ENCODE peak calls at places on chromosomes 11 and 22, in six cellular contexts. I, U, F, X, L and R are unnamed samples. For H3K4me1, the result is how much of the 10 kb centered on the place peaks cover.

GRCh38 chr11:93653080-93653479 is 8.4 kb upstream of the CEP295 start:
- DNase-seq in I (no peak), U (no peak), F (no peak), X (no peak), L (no peak), R (no peak)

GRCh38 chr11:96196074-96196787 is 146.8 kb downstream of the MAML2 start:
- DNase-seq in I (no peak), U (no peak), F (no peak), X (no peak), L (no peak), R (no peak)

GRCh38 chr11:120566176-120566575 is 54.6 kb downstream of the GRIK4 start:
- DNase-seq in I (no peak), U (no peak), F (no peak), X (no peak), L (peak), R (no peak)

GRCh38 chr11:117819096-117820040 is 5.2 kb downstream of the FXYD2 start:
- DNase-seq in I (no peak), U (peak), F (peak), X (peak), L (peak), R (no peak)

GRCh38 chr22:37739000-37739399 is 42.2 kb downstream of the TRIOBP start:
- DNase-seq in I (no peak), U (peak), F (no peak), X (no peak), L (peak), R (no peak)

GRCh38 chr11:122258446-122258994 is 142.5 kb upstream of the BLID start:
- DNase-seq in I (no peak), U (no peak), F (no peak), X (no peak), L (no peak), R (no peak)

GRCh38 chr22:29000225-29000556 is 61.4 kb downstream of the C22orf31 start:
- DNase-seq in I (no peak), U (no peak), F (no peak), X (no peak), L (no peak), R (no peak)

GRCh38 chr11:128342511-128343133 is 244.7 kb downstream of the ETS1 start:
- DNase-seq in I (peak), U (peak), F (peak), X (no peak), L (peak), R (no peak)

GRCh38 chr11:100810666-100811065 is 123.6 kb downstream of the ARHGAP42 start:
- DNase-seq in I (no peak), U (no peak), F (no peak), X (no peak), L (no peak), R (no peak)

GRCh38 chr11:81744336-81745116 is 989.1 kb downstream of the FAM181B start:
- DNase-seq in I (no peak), U (no peak), F (no peak), X (no peak), L (no peak), R (no peak)

GRCh38 chr11:127919206-127920000 is 668.0 kb downstream of the ETS1 start:
- DNase-seq in I (no peak), U (no peak), F (no peak), X (no peak), L (peak), R (no peak)

GRCh38 chr22:19092725-19093124 is 29.5 kb downstream of the DGCR2 start:
- DNase-seq in I (no peak), U (no peak), F (no peak), X (no peak), L (no peak), R (no peak)

GRCh38 chr22:31621507-31622160 is 40.4 kb downstream of the PISD start:
- DNase-seq in I (no peak), U (no peak), F (no peak), X (no peak), L (no peak), R (no peak)

GRCh38 chr22:50313600-50313999 is 6.2 kb upstream of the PLXNB2 start:
- DNase-seq in I (no peak), U (no peak), F (peak), X (no peak), L (no peak), R (no peak)

GRCh38 chr22:36088292-36088691 is 59.7 kb upstream of the RBFOX2 start:
- DNase-seq in I (no peak), U (no peak), F (no peak), X (no peak), L (no peak), R (no peak)

GRCh38 chr11:11574373-11574772 is 47.4 kb downstream of the GALNT18 start:
- DNase-seq in I (no peak), U (no peak), F (no peak), X (no peak), L (no peak), R (no peak)

GRCh38 chr22:44746836-44747519 is 5.4 kb upstream of the ARHGAP8 start:
- DNase-seq in I (no peak), U (peak), F (no peak), X (peak), L (peak), R (no peak)

GRCh38 chr11:66845143-66845875 is 2.1 kb downstream of the RCE1 start:
- DNase-seq in I (peak), U (peak), F (no peak), X (no peak), L (no peak), R (no peak)

GRCh38 chr11:14537134-14537599 is 17.0 kb upstream of the PSMA1 start:
- DNase-seq in I (no peak), U (peak), F (no peak), X (peak), L (peak), R (no peak)

GRCh38 chr22:46646531-46647211 is 26.5 kb downstream of the GRAMD4 start:
- DNase-seq in I (peak), U (no peak), F (no peak), X (no peak), L (no peak), R (no peak)

GRCh38 chr11:19633276-19633675 is 79.4 kb upstream of the NAV2 start:
- DNase-seq in I (no peak), U (peak), F (peak), X (peak), L (no peak), R (no peak)

GRCh38 chr11:45484326-45484725 is 181.1 kb downstream of the CHST1 start:
- DNase-seq in I (no peak), U (no peak), F (no peak), X (no peak), L (no peak), R (no peak)

GRCh38 chr11:4018641-4019040 is 76.0 kb upstream of the RRM1 start:
- DNase-seq in I (no peak), U (no peak), F (no peak), X (no peak), L (no peak), R (no peak)

GRCh38 chr11:110759972-110760381 is 47.7 kb upstream of the ARHGAP20 start:
- DNase-seq in I (peak), U (no peak), F (no peak), X (no peak), L (peak), R (no peak)

GRCh38 chr22:22753526-22754267 is 109.3 kb downstream of the GGTLC2 start:
- DNase-seq in I (peak), U (peak), F (peak), X (peak), L (peak), R (no peak)

GRCh38 chr11:16881074-16881709 is 133.0 kb downstream of the PLEKHA7 start:
- DNase-seq in I (peak), U (peak), F (peak), X (peak), L (peak), R (peak)

GRCh38 chr11:114280696-114281095 is 15.5 kb upstream of the NNMT start:
- DNase-seq in I (peak), U (peak), F (peak), X (peak), L (peak), R (no peak)

GRCh38 chr22:38172489-38173155 is 9.0 kb downstream of the PLA2G6 start:
- DNase-seq in I (peak), U (peak), F (peak), X (peak), L (peak), R (peak)

GRCh38 chr11:74055938-74056337 is 47.1 kb upstream of the UCP3 start:
- DNase-seq in I (no peak), U (no peak), F (no peak), X (no peak), L (peak), R (no peak)

DNA sequence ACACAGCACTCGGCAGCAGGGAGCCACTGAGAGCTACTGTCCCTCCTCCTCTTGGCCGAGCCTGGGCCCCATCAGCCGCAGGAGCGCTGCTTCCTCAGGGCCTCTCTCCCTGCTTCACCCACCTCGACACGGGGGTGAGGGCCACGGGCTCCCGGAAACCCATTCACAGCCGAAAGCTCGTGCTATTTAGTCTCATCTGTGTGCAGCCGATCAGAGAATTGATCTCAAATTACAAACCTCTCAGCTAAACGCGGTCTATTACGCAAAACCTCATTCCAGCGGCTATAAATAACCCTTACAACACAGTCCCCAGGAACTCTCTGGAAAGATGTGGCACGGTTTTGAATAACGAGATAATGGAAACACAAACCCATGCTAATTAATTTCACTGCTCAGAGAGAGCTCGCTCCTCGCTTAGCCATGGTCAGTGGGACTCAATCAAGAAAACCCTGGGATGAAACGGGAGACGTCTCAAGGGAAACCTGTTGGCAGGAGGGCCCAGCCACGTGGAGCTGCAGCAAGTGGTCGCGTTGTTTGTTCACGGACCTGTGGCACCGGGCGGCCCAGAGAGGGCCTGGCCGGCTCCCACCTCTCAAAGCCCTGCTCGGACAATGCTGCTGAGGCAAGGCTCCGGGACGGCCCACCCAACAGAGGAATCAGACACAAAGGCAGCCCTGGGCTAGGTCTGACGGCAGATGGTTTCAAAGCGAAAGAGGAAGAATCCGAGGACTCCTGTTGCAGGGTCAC is 210.4 kb downstream of the CTTN start:
- DNase-seq in I (no peak), U (no peak), F (no peak), X (no peak), L (peak), R (no peak)
- H3K4me3 ChIP-seq in I (no peak), U (no peak), F (no peak), X (no peak), L (no peak), R (no peak)

DNA sequence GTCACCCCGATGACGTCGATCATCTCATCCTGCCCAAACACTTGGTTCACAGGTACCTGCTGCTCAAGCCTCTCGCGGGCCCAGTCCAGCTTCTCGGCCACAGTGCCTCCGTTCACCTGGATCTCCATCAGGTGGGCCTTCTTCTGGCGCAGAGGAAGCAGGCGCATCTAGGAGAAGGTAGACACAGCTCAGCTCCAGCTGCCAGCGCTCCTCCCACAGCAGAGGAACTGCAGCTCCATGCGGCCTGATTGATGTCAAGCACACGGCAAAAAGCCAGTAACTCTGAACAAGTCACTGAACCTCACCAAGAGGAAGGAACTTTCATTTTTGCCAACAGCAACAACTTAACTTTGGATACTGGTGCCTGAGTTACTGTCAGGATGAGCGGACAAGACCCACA is 4.0 kb downstream of the RPL3 start:
- DNase-seq in I (peak), U (peak), F (no peak), X (peak), L (no peak), R (no peak)
- H3K4me1 ChIP-seq in I (under half), U (half or more), F (half or more), X (under half), L (under half), R (under half)

GRCh38 chr22:47929073-47929472 is 1166.6 kb downstream of the TBC1D22A start:
- DNase-seq in I (no peak), U (no peak), F (no peak), X (no peak), L (no peak), R (no peak)
- TF ChIP-seq CTCF in I (no peak), U (no peak), F (no peak), X (no peak), L (no peak), R (no peak)

GRCh38 chr11:124751391-124751740 is 689 bp downstream of the VSIG2 start:
- DNase-seq in I (no peak), U (no peak), F (no peak), X (no peak), L (no peak), R (no peak)

GRCh38 chr11:124753624-124754023 is 1.6 kb upstream of the VSIG2 start:
- DNase-seq in I (no peak), U (no peak), F (no peak), X (no peak), L (no peak), R (no peak)

GRCh38 chr11:124751741-124752470 is at the start of gene VSIG2:
- DNase-seq in I (peak), U (no peak), F (no peak), X (no peak), L (no peak), R (no peak)

GRCh38 chr11:124753207-124753606 is 1.2 kb upstream of the VSIG2 start:
- DNase-seq in I (no peak), U (no peak), F (no peak), X (no peak), L (no peak), R (no peak)

DNA sequence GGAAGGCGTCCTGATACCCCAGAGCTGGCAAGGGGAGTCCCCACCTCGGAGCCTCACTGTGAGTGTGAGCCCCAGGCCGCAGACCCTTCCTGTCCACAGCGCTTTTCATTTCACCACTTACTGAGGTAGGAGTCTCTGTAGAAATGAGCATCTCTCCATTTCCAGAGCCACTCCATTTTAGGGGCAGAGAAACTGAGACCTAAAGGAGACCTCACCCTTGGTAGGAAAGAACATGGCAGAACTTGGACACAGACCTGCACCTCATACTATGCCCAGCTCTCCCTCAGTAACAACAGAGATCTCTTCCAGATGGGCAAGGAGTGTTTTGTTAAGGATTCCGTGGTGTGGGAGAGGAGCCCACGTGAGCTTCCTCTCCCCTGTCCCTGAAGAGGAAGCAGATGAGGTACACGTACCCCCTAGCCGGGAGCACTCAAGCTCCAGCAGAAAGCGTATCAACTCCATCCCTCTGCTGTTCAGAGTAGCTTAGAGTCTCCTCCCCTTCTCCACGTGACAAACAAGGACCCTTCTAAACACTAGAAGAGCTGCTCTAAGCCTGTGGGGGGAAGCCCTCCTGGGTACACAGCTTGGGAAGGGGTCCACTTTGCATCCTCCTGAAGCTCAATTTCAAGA is 531 bp upstream of the VSIG2 start:
- DNase-seq in I (no peak), U (no peak), F (no peak), X (no peak), L (no peak), R (no peak)
- H3K4me3 ChIP-seq in I (no peak), U (no peak), F (peak), X (no peak), L (no peak), R (no peak)

DNA sequence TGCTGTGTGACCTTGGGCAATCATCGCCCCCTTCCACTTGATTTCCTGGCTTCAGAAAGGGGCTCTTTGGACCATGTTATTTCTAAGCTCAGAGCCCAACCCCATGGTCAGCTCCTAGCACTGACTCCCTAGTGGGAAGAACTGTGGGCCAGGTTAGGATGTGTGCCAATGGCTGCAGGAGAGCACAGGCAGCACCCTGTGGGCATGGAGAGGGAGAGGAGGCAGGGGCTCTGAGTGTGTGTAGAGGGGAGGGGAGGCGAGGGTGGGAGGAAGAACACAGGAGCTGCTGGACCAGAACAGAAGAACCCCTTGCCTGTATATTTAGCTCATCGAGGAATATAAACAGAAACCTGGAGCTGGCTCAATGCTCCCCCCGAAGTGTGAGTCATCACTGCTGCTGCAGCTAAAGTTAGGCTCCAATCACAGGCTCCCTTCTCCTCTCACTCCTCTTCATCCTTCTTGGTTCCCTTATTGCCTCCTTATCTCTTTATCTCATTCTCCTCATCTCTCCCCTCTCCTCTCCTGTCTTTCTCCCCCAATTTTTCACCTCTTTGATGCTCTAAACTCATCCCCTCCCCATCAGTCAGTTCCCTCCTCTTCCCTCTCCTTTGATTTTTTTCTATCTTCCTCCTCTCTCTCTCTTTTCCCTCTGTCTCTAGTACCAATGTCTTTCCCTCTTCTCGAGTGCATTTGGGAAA is 14.5 kb upstream of the RPS19BP1 start:
- DNase-seq in I (no peak), U (no peak), F (no peak), X (no peak), L (peak), R (no peak)
- H3K4me1 ChIP-seq in I (under half), U (under half), F (under half), X (under half), L (under half), R (under half)

GRCh38 chr11:26134481-26135355 is 197.2 kb upstream of the ANO3 start:
- DNase-seq in I (no peak), U (no peak), F (no peak), X (no peak), L (peak), R (no peak)
- TF ChIP-seq CTCF in I (peak), U (peak), F (no peak), X (no peak), L (no peak), R (no peak)

DNA sequence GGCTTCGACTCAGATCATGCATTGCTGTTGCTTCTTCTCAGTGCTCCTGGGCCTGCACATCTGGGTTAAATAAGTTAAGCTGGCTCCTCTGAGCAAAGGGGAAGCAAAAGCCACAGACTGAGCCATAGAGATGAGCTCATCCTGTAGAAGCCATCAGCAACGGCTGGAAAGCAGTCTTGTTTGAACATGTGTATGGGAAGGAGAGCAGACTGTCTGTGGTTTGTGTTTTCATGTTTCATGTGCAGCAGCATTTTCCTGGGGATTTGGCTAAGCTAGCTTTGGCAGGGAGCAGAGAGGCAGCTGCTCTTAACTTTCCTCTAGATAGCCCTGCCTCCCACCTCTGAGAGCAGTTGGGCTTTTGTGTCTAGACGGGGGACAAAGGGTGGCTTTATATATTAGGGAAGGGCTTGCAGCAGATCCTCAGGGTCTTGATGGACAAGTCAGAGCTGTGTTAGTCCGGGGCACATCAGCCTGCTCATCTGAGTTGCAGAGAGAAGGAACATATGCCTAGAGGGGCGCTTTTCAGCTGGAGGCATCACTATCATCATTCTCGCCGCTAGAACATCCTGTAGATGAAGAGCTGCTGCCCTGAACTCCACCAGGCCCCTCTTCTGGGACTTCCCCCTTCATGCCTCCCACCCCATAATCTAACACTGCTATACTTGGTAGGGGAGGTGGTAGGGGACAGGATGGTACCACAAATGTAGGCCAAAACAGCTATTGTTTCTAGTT is 14.9 kb downstream of the DCPS start:
- DNase-seq in I (no peak), U (no peak), F (peak), X (no peak), L (peak), R (peak)
- H3K4me3 ChIP-seq in I (no peak), U (no peak), F (no peak), X (no peak), L (no peak), R (peak)

GRCh38 chr22:27105142-27106025 is 448.0 kb downstream of the MIAT start:
- DNase-seq in I (no peak), U (peak), F (peak), X (no peak), L (peak), R (peak)
- H3K4me1 ChIP-seq in I (under half), U (under half), F (under half), X (under half), L (under half), R (under half)